ENCODE peak calls at places on chromosomes 13 and 19, in four cellular contexts. Z is mesendoderm, Y is fibroblast of lung, Q is left lung. G is an unnamed sample.

GRCh38 chr13:32211788-32212187 is 103.4 kb downstream of the ZAR1L start:
- DNase-seq in Q (no peak), Y (peak; percentile 94), Z (peak; percentile 12), G (no peak)

GRCh38 chr19:51681286-51681956 is 11.7 kb upstream of the SPACA6 start:
- DNase-seq in Q (no peak), Y (peak; percentile 45), Z (peak; percentile 14), G (no peak)

GRCh38 chr19:750640-751423 is at the start of gene MISP:
- DNase-seq in Y (no peak), Q (peak; percentile 76), Z (no peak), G (no peak)

GRCh38 chr13:79392882-79393563 is 13.0 kb downstream of the RBM26 start:
- DNase-seq in Z (no peak), Q (no peak), Y (peak; percentile 17), G (no peak)

GRCh38 chr19:33621811-33622504 is at the start of gene CHST8:
- DNase-seq in Z (peak; percentile 74), Y (no peak), Q (no peak), G (peak; percentile 73)

GRCh38 chr19:31533114-31533513 is 183.9 kb upstream of the TSHZ3 start:
- DNase-seq in Q (no peak), Y (no peak), Z (no peak), G (no peak)

GRCh38 chr19:34722353-34722752 is 11.7 kb upstream of the ZNF181 start:
- DNase-seq in Z (no peak), Q (no peak), Y (no peak), G (no peak)

GRCh38 chr13:74770361-74770760 is 636.2 kb upstream of the KLF12 start:
- DNase-seq in Y (peak; percentile 77), Q (no peak), Z (peak; percentile 20), G (no peak)

GRCh38 chr19:2213799-2214198 is 22.3 kb downstream of the PLEKHJ1 start:
- DNase-seq in Q (no peak), Y (peak; percentile 71), Z (no peak), G (no peak)

GRCh38 chr13:97339019-97339988 is 94.7 kb upstream of the RAP2A start:
- DNase-seq in Z (no peak), Y (peak; percentile 99), Q (peak; percentile 54), G (peak; percentile 74)

GRCh38 chr13:105759467-105759866 is 776.0 kb downstream of the EFNB2 start:
- DNase-seq in Z (no peak), Q (no peak), Y (no peak), G (no peak)

GRCh38 chr19:51702754-51703654 is 9.9 kb downstream of the SPACA6 start:
- DNase-seq in Z (peak; percentile 91), Q (peak; percentile 60), Y (no peak), G (peak; percentile 82)

GRCh38 chr13:40084934-40085333 is 429.5 kb downstream of the COG6 start:
- DNase-seq in Q (no peak), Y (no peak), Z (no peak), G (no peak)

GRCh38 chr13:97226788-97227627 is 4.9 kb downstream of the MBNL2 start:
- DNase-seq in Y (no peak), Q (no peak), Z (peak; percentile 95), G (no peak)

GRCh38 chr19:35039881-35040456 is 1.6 kb upstream of the HPN start:
- DNase-seq in Z (no peak), Y (no peak), Q (no peak), G (no peak)

GRCh38 chr19:49422407-49423277 is 599 bp downstream of the PTH2 start:
- DNase-seq in Z (peak; percentile 63), Y (peak; percentile 20), Q (no peak), G (peak; percentile 84)

GRCh38 chr13:109764474-109765292 is 21.7 kb downstream of the IRS2 start:
- DNase-seq in Y (no peak), Q (no peak), Z (peak; percentile 25), G (no peak)

GRCh38 chr19:13428352-13428751 is 77.9 kb downstream of the CACNA1A start:
- DNase-seq in Q (no peak), Y (peak; percentile 9), Z (peak; percentile 33), G (no peak)

GRCh38 chr19:23415561-23416191 is 20.4 kb upstream of the ZNF91 start:
- DNase-seq in Z (peak; percentile 97), Q (peak; percentile 36), Y (no peak), G (no peak)

GRCh38 chr19:15432018-15432494 is 13.3 kb upstream of the AKAP8L start:
- DNase-seq in Y (no peak), Z (no peak), Q (no peak), G (no peak)

GRCh38 chr19:14449321-14449720 is 16.2 kb downstream of the PKN1 start:
- DNase-seq in Q (no peak), Y (no peak), Z (no peak), G (no peak)

GRCh38 chr13:43894438-43894837 is 14.7 kb downstream of the LACC1 start:
- DNase-seq in Z (no peak), Y (peak; percentile 18), Q (no peak), G (no peak)

GRCh38 chr13:111187879-111188643 is 73.0 kb downstream of the ARHGEF7 start:
- DNase-seq in Y (peak; percentile 24), Z (peak; percentile 48), Q (no peak), G (no peak)

GRCh38 chr19:50820086-50820485 is 3.5 kb downstream of the KLK1 start:
- DNase-seq in Z (no peak), Q (no peak), Y (no peak), G (no peak)

GRCh38 chr13:50400930-50401553 is 385.8 kb downstream of the KCNRG start:
- DNase-seq in Q (no peak), Y (peak; percentile 84), Z (no peak), G (no peak)

GRCh38 chr13:107900775-107901174 is 314.6 kb downstream of the LIG4 start:
- DNase-seq in Q (no peak), Y (peak; percentile 61), Z (peak; percentile 4), G (no peak)

GRCh38 chr13:51015973-51016372 is 95.1 kb downstream of the C13orf42 start:
- DNase-seq in Y (no peak), Q (no peak), Z (no peak), G (no peak)

GRCh38 chr19:51179297-51179696 is 37.2 kb downstream of the SIGLEC7 start:
- DNase-seq in Z (no peak), Q (no peak), Y (no peak), G (peak; percentile 4)

GRCh38 chr19:2969104-2969504 is 8.3 kb upstream of the TLE6 start:
- DNase-seq in Z (no peak), Y (peak; percentile 65), Q (no peak), G (no peak)

GRCh38 chr19:49468746-49469447 is 5.1 kb upstream of the FLT3LG start:
- DNase-seq in Z (peak; percentile 95), Y (peak; percentile 85), Q (peak; percentile 57), G (peak; percentile 87)

GRCh38 chr19:54152878-54153524 is 6.5 kb downstream of the LENG1 start:
- DNase-seq in Q (no peak), Z (no peak), Y (no peak), G (no peak)

GRCh38 chr19:42422092-42422575 is 5.1 kb downstream of the LIPE start:
- DNase-seq in Q (no peak), Z (no peak), Y (no peak), G (no peak)
- H3K4me3 ChIP-seq in Q (peak overlapping the region; percentile 66), Z (no peak overlapping the region), Y (no peak overlapping the region), G (no peak overlapping the region)

GRCh38 chr13:42137856-42138537 is 89.5 kb downstream of the DGKH start:
- DNase-seq in Q (no peak), Y (no peak), Z (no peak), G (no peak)
- H3K27ac ChIP-seq in Q (no peak overlapping the region), Y (no peak overlapping the region), Z (no peak overlapping the region), G (no peak overlapping the region)

DNA sequence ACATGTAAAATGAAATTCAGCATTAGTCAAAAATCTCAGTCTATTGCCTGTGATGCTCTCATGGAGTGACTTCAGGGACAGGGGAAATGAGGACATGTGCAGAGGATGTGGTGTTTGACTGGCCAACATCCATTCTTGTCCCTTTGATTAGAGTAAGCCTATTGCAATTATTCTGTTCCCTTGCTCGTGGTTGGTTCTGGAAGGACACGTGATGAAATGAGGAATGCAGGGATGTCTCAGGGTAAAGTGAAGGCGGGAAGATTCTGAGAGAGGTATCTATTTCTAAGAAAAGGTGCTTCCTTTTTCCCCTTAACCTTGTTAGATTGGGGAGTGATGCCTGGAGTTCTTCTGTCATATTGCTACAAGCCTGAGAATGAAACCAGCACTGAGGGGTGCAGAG is 37.1 kb upstream of the CNMD start:
- DNase-seq in Y (no peak), Q (no peak), Z (peak; percentile 10), G (no peak)
- H3K4me3 ChIP-seq in Y (no peak overlapping the region), Q (no peak overlapping the region), Z (no peak overlapping the region), G (no peak overlapping the region)

GRCh38 chr13:48144413-48145035 is 49.6 kb upstream of the MED4 start:
- DNase-seq in Z (no peak), Y (peak; percentile 44), Q (peak; percentile 52), G (peak; percentile 77)
- H3K27ac ChIP-seq in Z (no peak overlapping the region), Y (no peak overlapping the region), Q (peak overlapping the region; percentile 83), G (peak overlapping the region; percentile 31)

DNA sequence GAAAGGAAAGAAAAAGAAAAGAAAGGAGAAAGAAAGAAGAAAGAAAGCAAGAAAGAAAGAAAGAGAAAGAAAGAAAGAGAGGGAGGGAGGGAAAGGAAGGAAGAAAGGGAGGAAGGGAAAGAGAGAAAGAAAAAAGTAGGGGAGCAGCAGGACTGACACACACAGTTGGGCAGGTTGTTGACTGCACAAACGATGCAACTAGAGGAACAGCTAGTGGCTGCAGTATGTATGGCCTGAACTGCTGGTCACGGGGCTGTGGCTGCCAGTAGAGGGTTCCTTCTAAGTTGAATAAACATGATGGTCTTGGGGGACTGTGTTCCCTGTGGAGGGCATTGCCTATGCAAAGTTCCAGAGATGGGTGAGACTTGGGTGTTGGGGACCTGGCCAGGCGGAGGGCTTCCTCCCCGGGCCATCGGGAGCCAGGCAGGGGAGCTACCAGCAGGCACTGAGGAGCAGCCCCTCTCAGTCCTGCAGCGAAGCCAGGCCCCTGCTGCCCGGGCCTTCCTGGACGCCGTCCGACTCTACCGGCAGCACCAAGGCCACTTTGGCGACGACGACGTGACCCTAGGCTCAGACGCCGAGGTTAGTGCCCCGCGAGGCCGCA is 16.7 kb upstream of the COLGALT1 start:
- DNase-seq in Z (peak; percentile 31), Q (no peak), Y (no peak), G (no peak)
- H3K4me3 ChIP-seq in Z (no peak overlapping the region), Q (peak overlapping the region; percentile 53), Y (peak overlapping the region; percentile 36), G (no peak overlapping the region)

DNA sequence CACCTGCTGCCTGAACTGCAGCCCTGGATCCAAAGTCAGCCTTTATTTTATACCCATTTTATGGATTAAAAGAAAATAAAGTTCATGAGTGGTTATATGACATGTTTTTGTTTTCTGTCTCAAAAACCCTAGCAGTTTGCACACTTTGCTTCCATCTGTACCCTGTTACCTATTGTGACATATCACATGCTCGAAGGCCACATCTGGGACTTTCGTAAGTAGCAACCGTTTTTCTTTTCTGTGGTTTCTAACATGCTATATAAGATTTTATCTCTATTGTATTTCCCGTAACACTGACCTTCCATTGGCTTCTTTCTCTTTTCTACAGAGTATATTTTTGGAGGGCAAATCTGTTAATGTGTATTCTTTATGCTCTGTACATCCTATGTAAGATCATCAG is 1007.2 kb downstream of the PCDH9 start:
- DNase-seq in Q (no peak), Y (no peak), Z (no peak), G (no peak)
- H3K27ac ChIP-seq in Q (no peak overlapping the region), Y (no peak overlapping the region), Z (no peak overlapping the region), G (no peak overlapping the region)

G was measured in aorta.